ENCODE peak calls at places on chromosomes 6 and 20, in seven cellular contexts. M is tibial artery, K is Panc1, S is suprapubic skin, Z is mucosa of descending colon, B is Peyer's patch, R is psoas muscle. Y is an unnamed sample.

GRCh38 chr6:9482030-9482731 is 932.7 kb downstream of the TFAP2A start:
- DNase-seq in M (no peak), K (peak; percentile 74), S (no peak), Z (no peak), B (no peak), R (no peak), Y (no peak)

GRCh38 chr6:133806358-133806757 is 82.6 kb upstream of the TCF21 start:
- DNase-seq in M (no peak), K (no peak), S (no peak), Z (no peak), B (no peak), R (no peak), Y (no peak)

GRCh38 chr20:34473262-34473883 is 42.8 kb upstream of the DYNLRB1 start:
- DNase-seq in M (no peak), K (no peak), S (peak; percentile 80), Z (peak; percentile 60), B (peak; percentile 60), R (peak; percentile 37), Y (peak; percentile 9)

GRCh38 chr6:38400764-38401163 is 239.0 kb downstream of the BTBD9 start:
- DNase-seq in M (no peak), K (no peak), S (no peak), Z (no peak), B (no peak), R (no peak), Y (no peak)

GRCh38 chr20:5989539-5989938 is 39.1 kb downstream of the MCM8 start:
- DNase-seq in M (no peak), K (no peak), S (no peak), Z (no peak), B (no peak), R (no peak), Y (no peak)

GRCh38 chr6:157268835-157269234 is 54.5 kb downstream of the TMEM242 start:
- DNase-seq in M (peak; percentile 51), K (no peak), S (no peak), Z (no peak), B (peak; percentile 14), R (no peak), Y (no peak)

GRCh38 chr6:2781685-2782355 is 16.6 kb downstream of the WRNIP1 start:
- DNase-seq in M (no peak), K (no peak), S (no peak), Z (no peak), B (no peak), R (no peak), Y (no peak)

GRCh38 chr20:63093966-63094766 is 87.4 kb upstream of the BHLHE23 start:
- DNase-seq in M (peak; percentile 32), K (no peak), S (peak; percentile 21), Z (peak; percentile 12), B (peak; percentile 22), R (no peak), Y (no peak)

GRCh38 chr6:13538084-13538483 is 36.3 kb upstream of the SIRT5 start:
- DNase-seq in M (no peak), K (no peak), S (no peak), Z (no peak), B (no peak), R (no peak), Y (no peak)

GRCh38 chr6:32868257-32868788 is 14.3 kb downstream of the PSMB9 start:
- DNase-seq in M (peak; percentile 83), K (peak; percentile 57), S (peak; percentile 88), Z (peak; percentile 80), B (peak; percentile 81), R (peak; percentile 73), Y (no peak)

GRCh38 chr6:114315841-114316595 is 26.8 kb downstream of the HS3ST5 start:
- DNase-seq in M (no peak), K (no peak), S (no peak), Z (no peak), B (no peak), R (no peak), Y (no peak)

GRCh38 chr6:32439708-32440214 is at the start of gene HLA-DRA:
- DNase-seq in M (no peak), K (no peak), S (no peak), Z (no peak), B (peak; percentile 42), R (no peak), Y (no peak)

GRCh38 chr6:168300975-168301647 is 18.5 kb downstream of the DACT2 start:
- DNase-seq in M (peak; percentile 56), K (no peak), S (no peak), Z (no peak), B (no peak), R (no peak), Y (no peak)

GRCh38 chr6:32218167-32218566 is 5.7 kb downstream of the NOTCH4 start:
- DNase-seq in M (no peak), K (no peak), S (no peak), Z (no peak), B (no peak), R (no peak), Y (no peak)

GRCh38 chr20:23320317-23320716 is 30.3 kb upstream of the NXT1 start:
- DNase-seq in M (no peak), K (no peak), S (no peak), Z (no peak), B (no peak), R (no peak), Y (no peak)

GRCh38 chr6:30100154-30100553 is 12.7 kb downstream of the TRIM31 start:
- DNase-seq in M (no peak), K (no peak), S (no peak), Z (no peak), B (no peak), R (no peak), Y (no peak)

GRCh38 chr20:3658708-3659491 is 4.3 kb downstream of the GFRA4 start:
- DNase-seq in M (peak; percentile 39), K (no peak), S (peak; percentile 29), Z (no peak), B (no peak), R (no peak), Y (no peak)

GRCh38 chr20:43068482-43068881 is 121.2 kb downstream of the PTPRT start:
- DNase-seq in M (no peak), K (no peak), S (no peak), Z (no peak), B (no peak), R (no peak), Y (no peak)

GRCh38 chr6:3949531-3949930 is 100.4 kb downstream of the FAM50B start:
- DNase-seq in M (no peak), K (no peak), S (no peak), Z (no peak), B (no peak), R (no peak), Y (no peak)

GRCh38 chr6:7974932-7975763 is 64.6 kb upstream of the TXNDC5 start:
- DNase-seq in M (peak; percentile 85), K (peak; percentile 42), S (peak; percentile 80), Z (peak; percentile 65), B (peak; percentile 85), R (peak; percentile 75), Y (no peak)

GRCh38 chr6:105274678-105275077 is 94.9 kb upstream of the POPDC3 start:
- DNase-seq in M (no peak), K (no peak), S (no peak), Z (no peak), B (no peak), R (no peak), Y (no peak)

GRCh38 chr6:22658934-22659333 is 89.6 kb downstream of the HDGFL1 start:
- DNase-seq in M (no peak), K (no peak), S (no peak), Z (no peak), B (no peak), R (no peak), Y (no peak)

GRCh38 chr20:62073323-62073722 is 7.6 kb upstream of the TAF4 start:
- DNase-seq in M (no peak), K (no peak), S (no peak), Z (no peak), B (no peak), R (no peak), Y (no peak)

GRCh38 chr6:50734488-50734887 is 21.2 kb downstream of the TFAP2D start:
- DNase-seq in M (no peak), K (no peak), S (no peak), Z (no peak), B (no peak), R (no peak), Y (no peak)

GRCh38 chr20:11076434-11076833 is 402.6 kb upstream of the JAG1 start:
- DNase-seq in M (no peak), K (no peak), S (no peak), Z (no peak), B (no peak), R (no peak), Y (no peak)

GRCh38 chr6:31113861-31114539 is 600 bp upstream of the PSORS1C1 start:
- DNase-seq in M (no peak), K (no peak), S (no peak), Z (no peak), B (no peak), R (no peak), Y (no peak)

GRCh38 chr6:52712136-52712535 is 41.2 kb downstream of the TMEM14A start:
- DNase-seq in M (no peak), K (no peak), S (no peak), Z (no peak), B (no peak), R (no peak), Y (no peak)

GRCh38 chr20:48657426-48658197 is 170.2 kb downstream of the PREX1 start:
- DNase-seq in M (peak; percentile 83), K (peak; percentile 70), S (no peak), Z (peak; percentile 59), B (no peak), R (peak; percentile 62), Y (peak; percentile 68)

DNA sequence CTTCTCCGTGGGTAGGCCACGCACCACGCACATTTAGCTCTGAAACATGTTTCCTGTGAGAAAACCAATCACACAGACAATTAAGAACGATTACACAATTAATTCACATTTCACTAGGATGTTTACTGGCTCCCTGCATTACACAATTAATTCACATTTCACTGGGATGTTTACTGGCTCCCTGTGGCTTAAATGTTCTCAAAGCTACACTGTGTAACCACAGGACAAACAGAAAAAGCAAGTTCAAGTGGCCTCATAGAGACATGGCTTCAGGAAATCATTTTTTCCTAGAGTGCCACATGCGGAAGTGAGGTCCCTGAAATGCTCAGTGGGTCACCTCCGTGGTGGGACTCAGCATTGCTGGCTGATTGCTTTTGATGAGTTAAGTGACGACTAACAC is 61.7 kb upstream of the XRN2 start:
- DNase-seq in M (no peak), K (no peak), S (no peak), Z (no peak), B (no peak), R (no peak), Y (no peak)
- H3K4me3 ChIP-seq in M (no peak overlapping the region), K (no peak overlapping the region), S (no peak overlapping the region), Z (no peak overlapping the region), B (no peak overlapping the region), R (no peak overlapping the region), Y (no peak overlapping the region)

GRCh38 chr6:158805698-158806373 is 13.3 kb downstream of the EZR start:
- DNase-seq in M (no peak), K (no peak), S (no peak), Z (no peak), B (peak; percentile 65), R (no peak), Y (no peak)
- H3K4me1 ChIP-seq in M (no peaks in the 10 kb centered on the region), K (peaks cover 84% of the 10 kb centered on the region), S (peaks cover 66% of the 10 kb centered on the region), Z (peaks cover 84% of the 10 kb centered on the region), B (peaks cover 3% of the 10 kb centered on the region), R (no peaks in the 10 kb centered on the region), Y (peaks cover 7% of the 10 kb centered on the region)

GRCh38 chr20:60345106-60345505 is 386.9 kb downstream of the CDH26 start:
- DNase-seq in M (no peak), K (no peak), S (no peak), Z (no peak), B (no peak), R (no peak), Y (no peak)
- H3K9me3 ChIP-seq in M (no peaks in the 10 kb centered on the region), K (no peaks in the 10 kb centered on the region), S (no peaks in the 10 kb centered on the region), Z (peaks cover 5% of the 10 kb centered on the region), B (no peaks in the 10 kb centered on the region), R (no peaks in the 10 kb centered on the region), Y (no peaks in the 10 kb centered on the region)

GRCh38 chr6:108616973-108617372 is 56.3 kb downstream of the FOXO3 start:
- DNase-seq in M (no peak), K (no peak), S (no peak), Z (no peak), B (no peak), R (no peak), Y (no peak)
- H3K4me3 ChIP-seq in M (no peak overlapping the region), K (no peak overlapping the region), S (no peak overlapping the region), Z (no peak overlapping the region), B (no peak overlapping the region), R (no peak overlapping the region), Y (no peak overlapping the region)

Y was measured in iPS DF 6.9.